ENCODE peak calls at places on chromosome 2, in six cellular contexts. C is neural progenitor cell, A is GM23248, K is HCT116, T is PC-3, I is SK-N-SH. N is an unnamed sample.

GRCh38 chr2:119736021-119736420 is 23.7 kb upstream of the PTPN4 start:
- DNase-seq in C (no peak), A (no peak), K (no peak), T (no peak), I (no peak), N (no peak)

GRCh38 chr2:168639501-168639900 is 162.9 kb upstream of the NOSTRIN start:
- DNase-seq in C (peak; percentile 43), A (peak; percentile 33), K (no peak), T (no peak), I (no peak), N (no peak)

GRCh38 chr2:64840419-64840818 is 148.8 kb upstream of the SLC1A4 start:
- DNase-seq in C (no peak), A (peak; percentile 79), K (no peak), T (peak; percentile 10), I (no peak), N (no peak)

GRCh38 chr2:162928356-162928755 is 89.8 kb upstream of the KCNH7 start:
- DNase-seq in C (no peak), A (peak; percentile 26), K (no peak), T (peak; percentile 15), I (no peak), N (no peak)

GRCh38 chr2:184879671-184880070 is 281.3 kb downstream of the ZNF804A start:
- DNase-seq in C (no peak), A (peak; percentile 7), K (no peak), T (peak; percentile 54), I (no peak), N (no peak)

GRCh38 chr2:128327180-128327964 is 8.7 kb upstream of the HS6ST1 start:
- DNase-seq in C (no peak), A (no peak), K (no peak), T (no peak), I (peak; percentile 27), N (no peak)

GRCh38 chr2:237711458-237712150 is 84.2 kb downstream of the LRRFIP1 start:
- DNase-seq in C (no peak), A (no peak), K (no peak), T (no peak), I (no peak), N (no peak)

GRCh38 chr2:8574196-8575010 is 107.5 kb upstream of the ID2 start:
- DNase-seq in C (no peak), A (peak; percentile 19), K (no peak), T (no peak), I (no peak), N (no peak)

GRCh38 chr2:218221015-218221414 is 4.0 kb downstream of the ARPC2 start:
- DNase-seq in C (no peak), A (peak; percentile 42), K (no peak), T (no peak), I (peak; percentile 9), N (no peak)

GRCh38 chr2:177254433-177255226 is 9.9 kb downstream of the NFE2L2 start:
- DNase-seq in C (peak; percentile 86), A (peak; percentile 37), K (peak; percentile 60), T (no peak), I (peak; percentile 24), N (no peak)

GRCh38 chr2:207836526-207837133 is 66.9 kb upstream of the FZD5 start:
- DNase-seq in C (peak; percentile 49), A (no peak), K (no peak), T (no peak), I (no peak), N (no peak)

GRCh38 chr2:42928692-42929576 is 136.6 kb upstream of the HAAO start:
- DNase-seq in C (peak; percentile 76), A (peak; percentile 62), K (no peak), T (peak; percentile 19), I (peak; percentile 76), N (no peak)

GRCh38 chr2:215848146-215848545 is 165.2 kb downstream of the MREG start:
- DNase-seq in C (no peak), A (no peak), K (no peak), T (no peak), I (no peak), N (no peak)

GRCh38 chr2:219186754-219187456 is 8.8 kb downstream of the RETREG2 start:
- DNase-seq in C (no peak), A (no peak), K (no peak), T (no peak), I (no peak), N (no peak)

GRCh38 chr2:197847666-197848401 is 43.4 kb downstream of the PLCL1 start:
- DNase-seq in C (no peak), A (no peak), K (no peak), T (no peak), I (no peak), N (peak; percentile 92)

GRCh38 chr2:129754431-129754830 is 225.0 kb upstream of the RAB6C start:
- DNase-seq in C (no peak), A (no peak), K (no peak), T (no peak), I (no peak), N (no peak)

GRCh38 chr2:31419386-31419785 is 4.8 kb upstream of the XDH start:
- DNase-seq in C (no peak), A (no peak), K (no peak), T (no peak), I (no peak), N (no peak)

GRCh38 chr2:231701456-231702373 is 6.6 kb upstream of the PTMA start:
- DNase-seq in C (peak; percentile 2), A (peak; percentile 65), K (no peak), T (no peak), I (no peak), N (no peak)

GRCh38 chr2:29123584-29124349 is 8.6 kb downstream of the CLIP4 start:
- DNase-seq in C (no peak), A (peak; percentile 90), K (peak; percentile 77), T (peak; percentile 92), I (no peak), N (no peak)

GRCh38 chr2:220309215-220309614 is 681.8 kb downstream of the SLC4A3 start:
- DNase-seq in C (no peak), A (no peak), K (no peak), T (no peak), I (no peak), N (no peak)

GRCh38 chr2:42216712-42217111 is 47.6 kb downstream of the EML4 start:
- DNase-seq in C (no peak), A (peak; percentile 81), K (no peak), T (no peak), I (no peak), N (no peak)

GRCh38 chr2:127219716-127220090 is 396 bp downstream of the CYP27C1 start:
- DNase-seq in C (peak; percentile 78), A (peak; percentile 65), K (no peak), T (peak; percentile 31), I (peak; percentile 82), N (no peak)

GRCh38 chr2:39730276-39730675 is 48.8 kb downstream of the THUMPD2 start:
- DNase-seq in C (no peak), A (no peak), K (no peak), T (no peak), I (no peak), N (no peak)

GRCh38 chr2:226467633-226468032 is 332.0 kb downstream of the IRS1 start:
- DNase-seq in C (no peak), A (no peak), K (no peak), T (peak; percentile 56), I (no peak), N (no peak)

GRCh38 chr2:54459037-54459441 is 2.9 kb downstream of the SPTBN1 start:
- DNase-seq in C (no peak), A (peak; percentile 90), K (no peak), T (peak; percentile 48), I (no peak), N (no peak)

GRCh38 chr2:72145658-72146329 is 1.9 kb downstream of the CYP26B1 start:
- DNase-seq in C (no peak), A (peak; percentile 42), K (no peak), T (no peak), I (peak; percentile 30), N (no peak)

GRCh38 chr2:186755066-186755465 is 61.2 kb downstream of the FAM171B start:
- DNase-seq in C (no peak), A (peak; percentile 8), K (no peak), T (no peak), I (no peak), N (no peak)

GRCh38 chr2:172280820-172281454 is 146.4 kb upstream of the ITGA6 start:
- DNase-seq in C (no peak), A (no peak), K (no peak), T (no peak), I (no peak), N (no peak)

GRCh38 chr2:159788218-159788617 is 9.8 kb downstream of the CD302 start:
- DNase-seq in C (no peak), A (no peak), K (no peak), T (peak; percentile 88), I (no peak), N (no peak)

DNA sequence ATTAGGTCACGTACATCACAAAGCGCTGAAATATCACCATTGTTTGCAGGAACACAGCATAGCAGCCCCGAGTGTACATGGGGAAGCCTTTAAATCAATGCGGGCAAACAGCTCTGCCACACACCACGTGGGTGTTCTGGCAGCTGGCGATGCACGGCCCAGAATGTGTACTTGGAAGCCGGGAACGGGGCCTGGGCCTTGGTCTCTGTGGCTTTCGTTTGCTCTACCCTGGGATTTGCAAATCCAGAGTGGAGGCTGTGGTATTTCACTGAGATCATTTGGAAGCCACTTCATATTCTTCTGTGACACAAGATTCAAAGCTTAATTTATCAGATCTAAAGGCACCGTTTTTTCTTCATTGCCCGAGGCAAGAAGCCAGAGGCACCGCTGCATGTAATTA is 246.3 kb upstream of the MYT1L start:
- DNase-seq in C (no peak), A (peak; percentile 1), K (no peak), T (no peak), I (peak; percentile 47), N (no peak)
- TF ChIP-seq EZH2phosphoT487 in C (no peak), A (no peak), K (no peak), T (no peak), I (no peak), N (no peak)

GRCh38 chr2:85503611-85504433 is 35.1 kb upstream of the MAT2A start:
- DNase-seq in C (no peak), A (peak; percentile 90), K (no peak), T (peak; percentile 58), I (no peak), N (no peak)
- H3K9ac ChIP-seq in C (no peak overlapping the region), A (peak overlapping the region; percentile 48), K (peak overlapping the region; percentile 22), T (peak overlapping the region; percentile 50), I (no peak overlapping the region), N (no peak overlapping the region)

DNA sequence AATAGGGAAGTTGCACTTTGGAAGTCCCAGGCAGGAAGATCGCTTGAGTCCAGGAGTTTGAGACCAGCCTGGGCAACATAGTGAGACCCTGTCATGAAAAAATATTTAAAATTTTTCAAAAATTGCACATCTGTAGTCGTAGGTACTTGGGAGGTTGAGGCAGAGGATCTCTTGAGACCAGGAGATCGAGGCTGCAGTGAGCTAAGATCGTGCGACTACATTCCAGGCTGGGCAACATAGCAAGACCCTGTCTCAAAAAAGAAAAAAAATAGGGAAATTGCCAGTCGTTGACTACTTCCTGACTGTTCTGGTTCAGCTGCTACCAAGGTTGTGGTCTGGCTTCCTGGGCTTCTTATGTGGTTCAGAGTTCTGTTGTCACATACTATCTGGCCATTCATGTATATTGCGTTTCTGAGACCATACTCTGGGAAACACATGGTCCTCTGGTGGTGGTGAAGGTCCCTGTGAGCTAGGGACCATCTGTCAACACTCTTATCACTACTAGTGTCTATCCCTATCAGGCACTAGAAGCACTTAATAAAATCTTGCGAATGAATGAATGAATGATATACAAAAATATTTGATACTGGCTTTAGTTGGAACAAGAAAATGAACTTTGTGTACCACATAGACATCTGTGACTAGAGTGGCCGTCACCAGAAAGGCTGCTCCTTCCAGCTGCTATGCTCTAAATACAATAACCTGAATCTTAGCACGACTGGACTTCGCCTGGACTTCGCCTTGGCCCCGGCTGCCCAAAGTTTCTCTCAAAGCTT is 861 bp upstream of the KLHL23 start:
- DNase-seq in C (no peak), A (peak; percentile 25), K (no peak), T (no peak), I (peak; percentile 39), N (no peak)
- H3K4me3 ChIP-seq in C (peak overlapping the region; percentile 94), A (peak overlapping the region; percentile 72), K (peak overlapping the region; percentile 68), T (peak overlapping the region; percentile 82), I (peak overlapping the region; percentile 71), N (no peak overlapping the region)

GRCh38 chr2:174614261-174614660 is 16.7 kb upstream of the WIPF1 start:
- DNase-seq in C (no peak), A (peak; percentile 92), K (no peak), T (peak; percentile 92), I (no peak), N (no peak)
- TF ChIP-seq EZH2phosphoT487 in C (no peak), A (no peak), K (no peak), T (no peak), I (no peak), N (no peak)